ENCODE peak calls at places on chromosome 10, in five cellular contexts. L is HepG2, P is GM12878, I is H1, U is NT2/D1. D is an unnamed sample.

GRCh38 chr10:13690281-13690825 is 103.6 kb downstream of the PRPF18 start:
- DNase-seq in L (no peak), P (no peak), I (peak; percentile 56), U (no peak), D (no peak)

GRCh38 chr10:95388539-95388938 is 97.7 kb upstream of the PDLIM1 start:
- DNase-seq in L (peak; percentile 91), P (no peak), I (no peak), U (no peak), D (no peak)

GRCh38 chr10:70418229-70418628 is 14.3 kb downstream of the EIF4EBP2 start:
- DNase-seq in L (no peak), P (no peak), I (no peak), U (no peak), D (no peak)

GRCh38 chr10:33675235-33675634 is 340.8 kb upstream of the NRP1 start:
- DNase-seq in L (no peak), P (no peak), I (no peak), U (no peak), D (no peak)

GRCh38 chr10:122232781-122233180 is 38.3 kb upstream of the BTBD16 start:
- DNase-seq in L (no peak), P (no peak), I (no peak), U (no peak), D (no peak)

GRCh38 chr10:132698211-132698751 is 87.7 kb downstream of the NKX6-2 start:
- DNase-seq in L (no peak), P (no peak), I (no peak), U (no peak), D (no peak)

GRCh38 chr10:26527018-26527417 is 88.9 kb downstream of the APBB1IP start:
- DNase-seq in L (no peak), P (no peak), I (no peak), U (no peak), D (no peak)

GRCh38 chr10:72946963-72947362 is 7.6 kb downstream of the PLA2G12B start:
- DNase-seq in L (no peak), P (no peak), I (no peak), U (no peak), D (no peak)

GRCh38 chr10:115801457-115801856 is 471.5 kb downstream of the GFRA1 start:
- DNase-seq in L (no peak), P (no peak), I (no peak), U (no peak), D (no peak)

GRCh38 chr10:100788027-100788900 is 42.9 kb downstream of the PAX2 start:
- DNase-seq in L (no peak), P (no peak), I (no peak), U (peak; percentile 30), D (no peak)

GRCh38 chr10:15210521-15210920 is 42.0 kb upstream of the NMT2 start:
- DNase-seq in L (no peak), P (no peak), I (no peak), U (no peak), D (no peak)

GRCh38 chr10:36023939-36024338 is 381.8 kb upstream of the FZD8 start:
- DNase-seq in L (peak; percentile 3), P (no peak), I (no peak), U (peak; percentile 8), D (peak; percentile 24)

GRCh38 chr10:131747251-131747650 is 153.6 kb upstream of the PPP2R2D start:
- DNase-seq in L (no peak), P (no peak), I (no peak), U (no peak), D (no peak)

GRCh38 chr10:86341361-86341811 is 25.2 kb downstream of the GRID1 start:
- DNase-seq in L (no peak), P (no peak), I (no peak), U (no peak), D (no peak)

GRCh38 chr10:124447741-124448466 is 1.9 kb downstream of the NKX1-2 start:
- DNase-seq in L (no peak), P (no peak), I (no peak), U (no peak), D (no peak)
- TF ChIP-seq SUZ12 in L (no peak), P (peak; percentile 29), I (peak; percentile 50), U (no peak), D (no peak)

GRCh38 chr10:77087406-77087805 is 550.2 kb downstream of the KCNMA1 start:
- DNase-seq in L (no peak), P (no peak), I (no peak), U (no peak), D (no peak)
- TF ChIP-seq SUZ12 in L (no peak), P (no peak), I (no peak), U (no peak), D (no peak)

GRCh38 chr10:5252177-5253037 is 55.8 kb downstream of the AKR1C4 start:
- DNase-seq in L (peak; percentile 18), P (no peak), I (peak; percentile 56), U (no peak), D (no peak)
- TF ChIP-seq SUZ12 in L (no peak), P (no peak), I (no peak), U (no peak), D (no peak)

DNA sequence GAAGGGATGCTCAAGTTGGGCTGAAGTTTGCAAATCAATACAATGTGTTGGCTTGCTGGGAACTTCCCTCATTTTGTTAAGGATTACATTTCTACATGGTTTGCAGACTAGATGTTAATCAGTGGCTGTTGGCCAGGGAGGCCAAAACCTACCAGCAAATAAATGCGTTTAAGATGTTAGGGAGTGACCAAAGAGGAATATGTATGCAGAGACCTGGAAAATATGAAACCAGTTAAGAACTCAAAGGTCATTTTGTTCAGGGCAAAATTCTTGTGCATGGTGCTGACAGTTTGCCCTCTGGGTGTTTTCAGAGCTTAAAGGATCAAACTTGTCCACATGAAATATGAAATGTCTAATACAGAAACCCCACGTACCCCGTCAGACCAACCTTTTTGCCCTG is 30.3 kb downstream of the GATA3 start:
- DNase-seq in L (no peak), P (no peak), I (no peak), U (no peak), D (no peak)
- TF ChIP-seq SUZ12 in L (no peak), P (no peak), I (no peak), U (no peak), D (no peak)